ENCODE peak calls at places on chromosomes 7 and 10, in seven cellular contexts. One of them, this sample, is unnamed.

GRCh38 chr10:69639291-69640195 is 9.5 kb downstream of the FAM241B start:
- DNase-seq in tibial artery: peak; percentile 63
- DNase-seq in H54: peak; percentile 87
- DNase-seq in SHP77: peak; percentile 5
- DNase-seq in activated CD4-positive, alpha-beta T cell treated with anti-CD3 and anti-CD28 coated beads for 36 hours: peak; percentile 81
- DNase-seq in activated naive CD4-positive, alpha-beta T cell treated with Interleukin-2 at 50 U/mL for 16 hours: peak; percentile 66
- DNase-seq in activated T-helper 1 cell treated with anti-CD3 and anti-CD28 coated beads, Interleukin-12 subunit alpha, Interleukin-12 subunit beta, Interleukin-2, Interleukin-4 antibody, amounts not matched to agents 30 ng/mL and 10 ng/mL and 1 ng/mL, durations not matched to agents 14 hours and 24 hours and 36 hours: peak; percentile 38
- DNase-seq in this sample: peak; percentile 16

GRCh38 chr10:60334991-60335390 is 54.7 kb downstream of the ANK3 start:
- DNase-seq in tibial artery: no peak
- DNase-seq in H54: no peak
- DNase-seq in SHP77: no peak
- DNase-seq in activated CD4-positive, alpha-beta T cell treated with anti-CD3 and anti-CD28 coated beads for 36 hours: no peak
- DNase-seq in activated naive CD4-positive, alpha-beta T cell treated with Interleukin-2 at 50 U/mL for 16 hours: no peak
- DNase-seq in activated T-helper 1 cell treated with anti-CD3 and anti-CD28 coated beads, Interleukin-12 subunit alpha, Interleukin-12 subunit beta, Interleukin-2, Interleukin-4 antibody, amounts not matched to agents 30 ng/mL and 10 ng/mL and 1 ng/mL, durations not matched to agents 14 hours and 24 hours and 36 hours: no peak
- DNase-seq in this sample: no peak

GRCh38 chr10:83539528-83540308 is 599.6 kb upstream of the GHITM start:
- DNase-seq in tibial artery: peak; percentile 72
- DNase-seq in H54: no peak
- DNase-seq in SHP77: no peak
- DNase-seq in activated CD4-positive, alpha-beta T cell treated with anti-CD3 and anti-CD28 coated beads for 36 hours: no peak
- DNase-seq in activated naive CD4-positive, alpha-beta T cell treated with Interleukin-2 at 50 U/mL for 16 hours: no peak
- DNase-seq in activated T-helper 1 cell treated with anti-CD3 and anti-CD28 coated beads, Interleukin-12 subunit alpha, Interleukin-12 subunit beta, Interleukin-2, Interleukin-4 antibody, amounts not matched to agents 30 ng/mL and 10 ng/mL and 1 ng/mL, durations not matched to agents 14 hours and 24 hours and 36 hours: no peak
- DNase-seq in this sample: peak; percentile 38

GRCh38 chr7:27804139-27804538 is 64.2 kb downstream of the TAX1BP1 start:
- DNase-seq in tibial artery: no peak
- DNase-seq in H54: no peak
- DNase-seq in SHP77: no peak
- DNase-seq in activated CD4-positive, alpha-beta T cell treated with anti-CD3 and anti-CD28 coated beads for 36 hours: no peak
- DNase-seq in activated naive CD4-positive, alpha-beta T cell treated with Interleukin-2 at 50 U/mL for 16 hours: no peak
- DNase-seq in activated T-helper 1 cell treated with anti-CD3 and anti-CD28 coated beads, Interleukin-12 subunit alpha, Interleukin-12 subunit beta, Interleukin-2, Interleukin-4 antibody, amounts not matched to agents 30 ng/mL and 10 ng/mL and 1 ng/mL, durations not matched to agents 14 hours and 24 hours and 36 hours: no peak
- DNase-seq in this sample: no peak

GRCh38 chr10:101040851-101041250 is 9.8 kb downstream of the SFXN3 start:
- DNase-seq in tibial artery: no peak
- DNase-seq in H54: no peak
- DNase-seq in SHP77: no peak
- DNase-seq in activated CD4-positive, alpha-beta T cell treated with anti-CD3 and anti-CD28 coated beads for 36 hours: no peak
- DNase-seq in activated naive CD4-positive, alpha-beta T cell treated with Interleukin-2 at 50 U/mL for 16 hours: no peak
- DNase-seq in activated T-helper 1 cell treated with anti-CD3 and anti-CD28 coated beads, Interleukin-12 subunit alpha, Interleukin-12 subunit beta, Interleukin-2, Interleukin-4 antibody, amounts not matched to agents 30 ng/mL and 10 ng/mL and 1 ng/mL, durations not matched to agents 14 hours and 24 hours and 36 hours: no peak
- DNase-seq in this sample: no peak

GRCh38 chr10:100186813-100187212 is 984 bp upstream of the ERLIN1 start:
- DNase-seq in tibial artery: no peak
- DNase-seq in H54: no peak
- DNase-seq in SHP77: peak; percentile 2
- DNase-seq in activated CD4-positive, alpha-beta T cell treated with anti-CD3 and anti-CD28 coated beads for 36 hours: peak; percentile 43
- DNase-seq in activated naive CD4-positive, alpha-beta T cell treated with Interleukin-2 at 50 U/mL for 16 hours: peak; percentile 32
- DNase-seq in activated T-helper 1 cell treated with anti-CD3 and anti-CD28 coated beads, Interleukin-12 subunit alpha, Interleukin-12 subunit beta, Interleukin-2, Interleukin-4 antibody, amounts not matched to agents 30 ng/mL and 10 ng/mL and 1 ng/mL, durations not matched to agents 14 hours and 24 hours and 36 hours: no peak
- DNase-seq in this sample: no peak

GRCh38 chr10:14240253-14241189 is 90.2 kb downstream of the FRMD4A start:
- DNase-seq in tibial artery: no peak
- DNase-seq in H54: no peak
- DNase-seq in SHP77: no peak
- DNase-seq in activated CD4-positive, alpha-beta T cell treated with anti-CD3 and anti-CD28 coated beads for 36 hours: no peak
- DNase-seq in activated naive CD4-positive, alpha-beta T cell treated with Interleukin-2 at 50 U/mL for 16 hours: no peak
- DNase-seq in activated T-helper 1 cell treated with anti-CD3 and anti-CD28 coated beads, Interleukin-12 subunit alpha, Interleukin-12 subunit beta, Interleukin-2, Interleukin-4 antibody, amounts not matched to agents 30 ng/mL and 10 ng/mL and 1 ng/mL, durations not matched to agents 14 hours and 24 hours and 36 hours: no peak
- DNase-seq in this sample: no peak

GRCh38 chr7:28685660-28686417 is 272.3 kb downstream of the TRIL start:
- DNase-seq in tibial artery: peak; percentile 98
- DNase-seq in H54: peak; percentile 82
- DNase-seq in SHP77: peak; percentile 95
- DNase-seq in activated CD4-positive, alpha-beta T cell treated with anti-CD3 and anti-CD28 coated beads for 36 hours: peak; percentile 14
- DNase-seq in activated naive CD4-positive, alpha-beta T cell treated with Interleukin-2 at 50 U/mL for 16 hours: no peak
- DNase-seq in activated T-helper 1 cell treated with anti-CD3 and anti-CD28 coated beads, Interleukin-12 subunit alpha, Interleukin-12 subunit beta, Interleukin-2, Interleukin-4 antibody, amounts not matched to agents 30 ng/mL and 10 ng/mL and 1 ng/mL, durations not matched to agents 14 hours and 24 hours and 36 hours: no peak
- DNase-seq in this sample: peak; percentile 94

GRCh38 chr7:41592226-41592625 is 110.7 kb downstream of the INHBA start:
- DNase-seq in tibial artery: no peak
- DNase-seq in H54: no peak
- DNase-seq in SHP77: no peak
- DNase-seq in activated CD4-positive, alpha-beta T cell treated with anti-CD3 and anti-CD28 coated beads for 36 hours: no peak
- DNase-seq in activated naive CD4-positive, alpha-beta T cell treated with Interleukin-2 at 50 U/mL for 16 hours: no peak
- DNase-seq in activated T-helper 1 cell treated with anti-CD3 and anti-CD28 coated beads, Interleukin-12 subunit alpha, Interleukin-12 subunit beta, Interleukin-2, Interleukin-4 antibody, amounts not matched to agents 30 ng/mL and 10 ng/mL and 1 ng/mL, durations not matched to agents 14 hours and 24 hours and 36 hours: no peak
- DNase-seq in this sample: no peak

This sample was measured in T1000.